ENCODE peak calls at places on chromosome 21, in four cellular contexts. One of them, this sample, is unnamed.
A peak's percentile ranks its signal among the peaks of the same experiment; 100 is the strongest.

GRCh38 chr21:33299181-33299752 is 25.5 kb upstream of the IFNAR1 start:
- DNase-seq in K562: no peak
- DNase-seq in HCT116: no peak
- DNase-seq in SK-N-SH: no peak
- DNase-seq in this sample: no peak

GRCh38 chr21:18468775-18469174 is 65.2 kb upstream of the TMPRSS15 start:
- DNase-seq in HCT116: no peak
- DNase-seq in K562: no peak
- DNase-seq in SK-N-SH: no peak
- DNase-seq in this sample: no peak

GRCh38 chr21:20811702-20812101 is 186.5 kb upstream of the NCAM2 start:
- DNase-seq in HCT116: no peak
- DNase-seq in K562: no peak
- DNase-seq in SK-N-SH: no peak
- DNase-seq in this sample: no peak

GRCh38 chr21:20875741-20876140 is 122.5 kb upstream of the NCAM2 start:
- DNase-seq in HCT116: no peak
- DNase-seq in K562: no peak
- DNase-seq in SK-N-SH: no peak
- DNase-seq in this sample: peak; percentile 58

GRCh38 chr21:44052071-44052829 is 40.1 kb downstream of the TRAPPC10 start:
- DNase-seq in HCT116: no peak
- DNase-seq in K562: no peak
- DNase-seq in SK-N-SH: no peak
- DNase-seq in this sample: no peak

GRCh38 chr21:40658237-40658636 is 188.7 kb downstream of the DSCAM start:
- DNase-seq in SK-N-SH: no peak
- DNase-seq in K562: no peak
- DNase-seq in HCT116: no peak
- DNase-seq in this sample: no peak

GRCh38 chr21:32728455-32729237 is 833 bp upstream of the SYNJ1 start:
- DNase-seq in K562: no peak
- DNase-seq in SK-N-SH: no peak
- DNase-seq in HCT116: no peak
- DNase-seq in this sample: no peak

GRCh38 chr21:33266784-33267135 is 593 bp downstream of the IL10RB start:
- DNase-seq in SK-N-SH: peak; percentile 48
- DNase-seq in HCT116: no peak
- DNase-seq in K562: no peak
- DNase-seq in this sample: no peak

GRCh38 chr21:44092201-44092600 is 15.0 kb upstream of the PWP2 start:
- DNase-seq in SK-N-SH: no peak
- DNase-seq in K562: no peak
- DNase-seq in HCT116: no peak
- DNase-seq in this sample: no peak

GRCh38 chr21:38139380-38140168 is 117.2 kb upstream of the KCNJ15 start:
- DNase-seq in K562: no peak
- DNase-seq in SK-N-SH: no peak
- DNase-seq in HCT116: no peak
- DNase-seq in this sample: no peak

GRCh38 chr21:30620080-30620479 is 347 bp upstream of the KRTAP20-4 start:
- DNase-seq in SK-N-SH: no peak
- DNase-seq in HCT116: no peak
- DNase-seq in K562: no peak
- DNase-seq in this sample: no peak

GRCh38 chr21:37060296-37060695 is 12.6 kb downstream of the PIGP start:
- DNase-seq in K562: peak; percentile 52
- DNase-seq in HCT116: peak; percentile 82
- DNase-seq in SK-N-SH: peak; percentile 45
- DNase-seq in this sample: no peak

GRCh38 chr21:43665879-43666278 is 6.5 kb downstream of the RRP1B start:
- DNase-seq in HCT116: no peak
- DNase-seq in SK-N-SH: no peak
- DNase-seq in K562: no peak
- DNase-seq in this sample: no peak

GRCh38 chr21:17050156-17050555 is 462.7 kb upstream of the CXADR start:
- DNase-seq in HCT116: no peak
- DNase-seq in SK-N-SH: no peak
- DNase-seq in K562: no peak
- DNase-seq in this sample: no peak
- TF ChIP-seq JUND in HCT116: no peak
- TF ChIP-seq JUND in SK-N-SH: no peak
- TF ChIP-seq JUND in K562: no peak
- TF ChIP-seq JUND in this sample: no peak

DNA sequence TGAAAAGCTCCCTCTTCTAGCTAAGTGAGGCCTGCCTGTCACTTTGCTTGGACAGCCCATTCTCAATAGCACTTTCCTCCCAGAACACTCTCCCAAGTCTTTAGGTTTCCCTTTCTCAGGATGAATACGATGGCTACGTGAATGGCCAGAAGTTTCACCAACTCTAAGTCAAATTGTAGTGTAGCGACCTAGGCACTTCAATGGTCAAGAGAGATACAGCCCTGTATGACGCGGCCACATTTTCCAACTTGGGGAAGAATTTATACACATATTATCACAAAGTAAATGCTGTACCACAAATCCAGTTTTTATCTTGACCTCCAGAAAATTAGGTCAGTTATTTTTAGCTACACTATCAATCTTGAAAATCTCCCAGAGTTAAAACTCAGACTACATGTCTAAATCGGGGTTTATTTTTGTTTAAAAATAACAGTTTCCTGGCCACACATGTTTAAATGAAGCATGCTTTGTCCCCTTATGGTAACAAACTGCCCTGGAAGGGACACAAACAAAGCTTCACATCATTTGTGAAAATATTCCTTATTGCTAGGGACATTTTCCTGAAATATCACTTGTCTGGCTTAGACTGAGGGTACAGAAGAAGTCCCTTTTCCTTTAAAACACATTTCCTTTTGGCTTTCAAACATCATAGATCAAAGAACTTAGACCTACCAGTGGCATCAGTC is 192.6 kb downstream of the GABPA start:
- DNase-seq in K562: no peak
- DNase-seq in HCT116: no peak
- DNase-seq in SK-N-SH: no peak
- DNase-seq in this sample: no peak
- TF ChIP-seq JUND in K562: no peak
- TF ChIP-seq JUND in HCT116: no peak
- TF ChIP-seq JUND in SK-N-SH: no peak
- TF ChIP-seq JUND in this sample: no peak

DNA sequence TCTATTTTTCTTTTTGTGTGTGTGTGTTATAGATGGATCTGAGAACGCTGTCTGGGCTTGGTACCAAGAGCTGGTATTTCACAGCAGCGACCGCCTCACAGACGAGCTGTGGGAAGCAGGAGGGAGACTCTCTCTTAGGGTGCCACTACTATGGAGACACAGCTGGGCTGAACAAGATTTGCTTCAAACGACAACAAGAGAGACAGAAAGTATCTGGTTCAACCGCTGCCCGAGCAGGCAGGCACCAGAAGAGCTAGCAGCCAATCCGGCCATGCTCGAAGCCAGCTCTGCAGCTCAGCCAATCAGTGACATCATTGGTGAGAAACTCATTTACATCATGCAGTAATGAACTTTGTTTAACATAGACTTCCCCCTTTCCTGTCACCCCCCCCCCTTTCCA is 341.3 kb downstream of the USP25 start:
- DNase-seq in K562: no peak
- DNase-seq in SK-N-SH: peak; percentile 36
- DNase-seq in HCT116: no peak
- DNase-seq in this sample: no peak
- TF ChIP-seq JUND in K562: no peak
- TF ChIP-seq JUND in SK-N-SH: no peak
- TF ChIP-seq JUND in HCT116: no peak
- TF ChIP-seq JUND in this sample: no peak

GRCh38 chr21:35025206-35026152 is 23.6 kb downstream of the RUNX1 start:
- DNase-seq in HCT116: no peak
- DNase-seq in K562: no peak
- DNase-seq in SK-N-SH: no peak
- DNase-seq in this sample: no peak

GRCh38 chr21:35023396-35024070 is 25.6 kb downstream of the RUNX1 start:
- DNase-seq in HCT116: no peak
- DNase-seq in SK-N-SH: no peak
- DNase-seq in K562: no peak
- DNase-seq in this sample: no peak

GRCh38 chr21:35024475-35024874 is 24.6 kb downstream of the RUNX1 start:
- DNase-seq in SK-N-SH: no peak
- DNase-seq in HCT116: no peak
- DNase-seq in K562: no peak
- DNase-seq in this sample: no peak

GRCh38 chr21:35026153-35026499 is 23.0 kb downstream of the RUNX1 start:
- DNase-seq in K562: no peak
- DNase-seq in HCT116: no peak
- DNase-seq in SK-N-SH: no peak
- DNase-seq in this sample: no peak

GRCh38 chr21:35024071-35024420 is 25.1 kb downstream of the RUNX1 start:
- DNase-seq in HCT116: no peak
- DNase-seq in SK-N-SH: no peak
- DNase-seq in K562: no peak
- DNase-seq in this sample: no peak
- TF ChIP-seq JUND in HCT116: no peak
- TF ChIP-seq JUND in SK-N-SH: no peak
- TF ChIP-seq JUND in K562: no peak
- TF ChIP-seq JUND in this sample: no peak

GRCh38 chr21:45593162-45594022 is 50.1 kb upstream of the PCBP3 start:
- DNase-seq in SK-N-SH: no peak
- DNase-seq in HCT116: no peak
- DNase-seq in K562: peak; percentile 84
- DNase-seq in this sample: no peak
- TF ChIP-seq JUND in SK-N-SH: no peak
- TF ChIP-seq JUND in HCT116: no peak
- TF ChIP-seq JUND in K562: no peak
- TF ChIP-seq JUND in this sample: no peak

GRCh38 chr21:34913786-34914185 is 135.3 kb downstream of the RUNX1 start:
- DNase-seq in SK-N-SH: no peak
- DNase-seq in HCT116: no peak
- DNase-seq in K562: no peak
- DNase-seq in this sample: no peak

GRCh38 chr21:34914239-34914638 is 134.9 kb downstream of the RUNX1 start:
- DNase-seq in HCT116: no peak
- DNase-seq in K562: no peak
- DNase-seq in SK-N-SH: no peak
- DNase-seq in this sample: no peak

GRCh38 chr21:34910396-34910795 is 138.7 kb downstream of the RUNX1 start:
- DNase-seq in SK-N-SH: no peak
- DNase-seq in HCT116: no peak
- DNase-seq in K562: no peak
- DNase-seq in this sample: no peak

GRCh38 chr21:34911360-34911759 is 137.7 kb downstream of the RUNX1 start:
- DNase-seq in K562: no peak
- DNase-seq in HCT116: no peak
- DNase-seq in SK-N-SH: no peak
- DNase-seq in this sample: no peak

DNA sequence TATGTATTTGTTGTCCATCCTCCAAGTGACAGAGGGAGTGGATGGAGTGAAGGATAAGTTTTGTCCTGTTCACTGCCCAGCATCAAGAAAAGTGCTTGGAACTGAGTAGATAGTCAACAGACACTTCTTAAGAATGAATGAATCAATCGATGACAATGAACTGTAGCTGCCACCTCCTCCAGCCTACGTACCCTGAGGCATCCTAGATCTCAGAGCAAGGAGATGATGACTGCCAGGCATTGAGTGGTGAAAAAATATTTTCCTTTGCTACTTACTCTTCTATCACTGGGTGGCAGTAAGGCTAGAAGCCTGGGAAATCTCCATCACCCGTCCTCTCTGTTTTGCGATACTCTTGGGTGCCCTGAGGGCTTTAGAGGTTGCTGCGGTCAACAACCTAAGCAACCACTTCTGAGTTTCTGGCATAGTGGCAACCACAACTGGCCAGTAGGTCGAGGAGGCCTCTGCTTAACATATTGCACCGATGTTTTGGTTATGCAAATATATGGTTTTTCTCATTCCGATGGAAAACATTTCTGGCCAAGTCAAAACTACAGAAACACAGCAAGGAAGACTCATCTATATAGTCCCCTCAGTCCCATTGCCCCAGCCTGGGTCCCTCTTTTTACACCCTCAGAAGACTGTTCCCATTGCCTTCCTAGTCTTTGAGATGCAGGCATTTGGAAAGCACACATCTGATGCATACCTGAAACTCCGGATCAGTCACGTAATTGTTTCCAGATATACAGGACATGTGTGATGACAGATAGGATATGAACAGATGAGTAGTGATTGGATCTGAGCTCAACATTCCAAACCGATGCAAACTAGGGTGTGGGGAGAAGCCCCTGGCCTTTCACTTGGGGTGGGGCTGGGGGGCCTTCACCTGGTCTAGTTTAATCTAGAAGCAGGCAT is 136.8 kb downstream of the RUNX1 start:
- DNase-seq in K562: no peak
- DNase-seq in SK-N-SH: no peak
- DNase-seq in HCT116: no peak
- DNase-seq in this sample: no peak
- TF ChIP-seq JUND in K562: no peak
- TF ChIP-seq JUND in SK-N-SH: no peak
- TF ChIP-seq JUND in HCT116: no peak
- TF ChIP-seq JUND in this sample: no peak

DNA sequence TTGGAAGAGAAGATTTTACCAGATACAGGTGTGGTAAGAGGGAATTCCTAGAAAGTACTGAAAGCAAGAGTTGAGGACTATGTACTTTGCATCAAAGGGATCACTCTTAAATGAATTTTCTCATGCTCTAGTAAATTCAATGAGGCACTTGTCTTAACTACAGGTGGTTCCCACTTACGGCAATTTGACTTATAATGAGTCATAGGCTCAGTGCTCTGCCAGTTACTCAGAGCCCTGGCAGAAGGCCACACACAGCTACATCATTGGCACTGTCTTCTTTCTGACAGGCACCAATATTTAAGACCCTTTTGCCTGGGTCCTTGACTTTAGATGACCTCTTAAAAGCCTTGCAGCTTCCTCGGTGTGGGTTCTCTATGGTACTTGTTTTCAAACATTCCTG is 15.9 kb upstream of the ADAMTS5 start:
- DNase-seq in SK-N-SH: no peak
- DNase-seq in K562: no peak
- DNase-seq in HCT116: no peak
- DNase-seq in this sample: no peak
- TF ChIP-seq JUND in SK-N-SH: peak; percentile 46
- TF ChIP-seq JUND in K562: no peak
- TF ChIP-seq JUND in HCT116: no peak
- TF ChIP-seq JUND in this sample: no peak

DNA sequence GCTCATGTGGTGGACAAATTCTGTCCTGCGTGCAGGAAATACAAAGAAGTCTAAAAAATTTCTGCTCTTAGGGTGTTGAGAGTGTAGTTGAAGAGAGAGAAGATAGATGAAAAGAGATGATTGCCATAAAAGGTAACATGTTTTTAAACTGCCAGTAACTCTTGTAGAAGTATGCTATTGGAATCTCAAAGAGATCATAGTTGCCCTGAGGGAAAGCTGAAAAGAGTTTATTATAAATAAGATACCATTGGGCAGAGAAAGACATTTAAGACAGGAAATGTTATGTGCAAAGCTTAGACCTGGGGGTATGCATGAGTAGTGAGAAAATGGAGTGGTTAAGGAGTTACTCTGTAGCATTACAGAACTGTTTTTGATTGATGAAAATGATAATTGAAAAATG is 17.6 kb downstream of the GABPA start:
- DNase-seq in HCT116: no peak
- DNase-seq in SK-N-SH: no peak
- DNase-seq in K562: no peak
- DNase-seq in this sample: no peak
- TF ChIP-seq JUND in HCT116: no peak
- TF ChIP-seq JUND in SK-N-SH: no peak
- TF ChIP-seq JUND in K562: no peak
- TF ChIP-seq JUND in this sample: no peak